ENCODE peak calls at places on chromosomes 11 and 22, in six cellular contexts. L is coronary artery, U is right atrium auricular region, T is cardiac muscle cell, K is HFF-Myc, C is lung. I is an unnamed sample.

GRCh38 chr11:102260241-102260640 is 57.0 kb upstream of the BIRC3 start:
- DNase-seq in C (no peak), K (no peak), T (no peak), U (no peak), L (no peak), I (peak)

GRCh38 chr11:304915-305833 is 2.4 kb upstream of the IFITM2 start:
- DNase-seq in C (no peak), L (no peak), T (peak), K (no peak), U (peak), I (peak)

GRCh38 chr11:102849319-102849718 is 5.9 kb upstream of the MMP3 start:
- DNase-seq in C (no peak), L (no peak), U (no peak), K (no peak), T (peak), I (no peak)

GRCh38 chr11:112318193-112318592 is 57.5 kb upstream of the PLET1 start:
- DNase-seq in K (peak), L (no peak), C (no peak), T (peak), U (no peak), I (peak)

GRCh38 chr11:77672276-77672675 is 34.7 kb upstream of the CLNS1A start:
- DNase-seq in U (no peak), K (peak), C (no peak), T (peak), L (no peak), I (peak)

GRCh38 chr11:92776676-92777075 is 192.8 kb upstream of the MTNR1B start:
- DNase-seq in T (no peak), L (no peak), U (no peak), K (no peak), C (no peak), I (no peak)

GRCh38 chr11:17496406-17496805 is 19.8 kb upstream of the ABCC8 start:
- DNase-seq in K (no peak), U (no peak), L (no peak), C (no peak), T (peak), I (no peak)

GRCh38 chr11:27720277-27720830 is 20.1 kb upstream of the BDNF start:
- DNase-seq in K (no peak), C (no peak), L (no peak), U (no peak), T (peak), I (no peak)

GRCh38 chr22:29011200-29011867 is 50.3 kb downstream of the C22orf31 start:
- DNase-seq in K (no peak), L (no peak), C (no peak), U (no peak), T (no peak), I (no peak)

GRCh38 chr11:12163181-12163841 is 52.9 kb downstream of the MICAL2 start:
- DNase-seq in T (peak), L (peak), K (no peak), C (no peak), U (peak), I (peak)

GRCh38 chr11:36702330-36703054 is 104.5 kb upstream of the RAG2 start:
- DNase-seq in C (peak), T (peak), U (no peak), K (peak), L (no peak), I (peak)

GRCh38 chr11:35567737-35568465 is 42.5 kb upstream of the PAMR1 start:
- DNase-seq in C (peak), T (no peak), L (no peak), U (no peak), K (no peak), I (no peak)

GRCh38 chr11:68357568-68357967 is 45.2 kb downstream of the LRP5 start:
- DNase-seq in K (no peak), L (no peak), C (no peak), U (no peak), T (no peak), I (no peak)

GRCh38 chr11:70243912-70244652 is 26.4 kb upstream of the PPFIA1 start:
- DNase-seq in C (no peak), U (no peak), T (peak), L (no peak), K (no peak), I (no peak)

GRCh38 chr11:35289821-35290220 is 129.5 kb downstream of the SLC1A2 start:
- DNase-seq in U (no peak), K (no peak), L (no peak), C (no peak), T (peak), I (no peak)

GRCh38 chr11:405323-405975 is 9.3 kb downstream of the SIGIRR start:
- DNase-seq in T (peak), L (no peak), C (no peak), U (no peak), K (no peak), I (no peak)

GRCh38 chr11:118126082-118126838 is 26.4 kb downstream of the SCN4B start:
- DNase-seq in C (no peak), K (no peak), T (no peak), U (no peak), L (no peak), I (no peak)

GRCh38 chr11:56783448-56784041 is 35.0 kb upstream of the OR9G4 start:
- DNase-seq in T (peak), L (no peak), C (no peak), U (no peak), K (peak), I (peak)

GRCh38 chr22:50483977-50484853 is 2.4 kb upstream of the MIOX start:
- DNase-seq in T (no peak), C (no peak), L (no peak), K (no peak), U (no peak), I (no peak)

GRCh38 chr11:27786331-27786730 is 86.1 kb upstream of the BDNF start:
- DNase-seq in U (no peak), L (no peak), K (no peak), C (no peak), T (no peak), I (no peak)

GRCh38 chr22:37163618-37164534 is 14.2 kb upstream of the IL2RB start:
- DNase-seq in K (no peak), T (no peak), U (no peak), C (no peak), L (no peak), I (no peak)

GRCh38 chr11:19628018-19628417 is 84.6 kb upstream of the NAV2 start:
- DNase-seq in U (peak), K (no peak), L (peak), T (peak), C (peak), I (no peak)

GRCh38 chr11:15920856-15921629 is 435.3 kb downstream of the SOX6 start:
- DNase-seq in C (no peak), L (no peak), U (no peak), K (no peak), T (peak), I (no peak)

GRCh38 chr11:9017773-9018172 is 14.0 kb upstream of the NRIP3 start:
- DNase-seq in K (no peak), C (peak), T (peak), U (peak), L (peak), I (no peak)

GRCh38 chr11:96384156-96384555 is 5.6 kb downstream of the CCDC82 start:
- DNase-seq in C (no peak), L (no peak), T (no peak), K (no peak), U (no peak), I (no peak)

GRCh38 chr11:9276571-9276970 is 11.4 kb upstream of the DENND5A start:
- DNase-seq in C (no peak), L (no peak), U (no peak), T (no peak), K (no peak), I (no peak)

GRCh38 chr11:12377824-12378593 is 638 bp downstream of the PARVA start:
- DNase-seq in U (peak), L (peak), C (peak), T (peak), K (peak), I (no peak)

GRCh38 chr11:31822604-31823371 is 11.7 kb upstream of the PAX6 start:
- DNase-seq in U (no peak), T (no peak), C (no peak), L (no peak), K (no peak), I (no peak)

GRCh38 chr22:48919851-48920589 is 907.7 kb downstream of the BRD1 start:
- DNase-seq in L (no peak), C (no peak), K (no peak), T (no peak), U (peak), I (no peak)

GRCh38 chr11:44957051-44957515 is 6.4 kb upstream of the TP53I11 start:
- DNase-seq in U (no peak), C (no peak), T (peak), K (no peak), L (no peak), I (no peak)

DNA sequence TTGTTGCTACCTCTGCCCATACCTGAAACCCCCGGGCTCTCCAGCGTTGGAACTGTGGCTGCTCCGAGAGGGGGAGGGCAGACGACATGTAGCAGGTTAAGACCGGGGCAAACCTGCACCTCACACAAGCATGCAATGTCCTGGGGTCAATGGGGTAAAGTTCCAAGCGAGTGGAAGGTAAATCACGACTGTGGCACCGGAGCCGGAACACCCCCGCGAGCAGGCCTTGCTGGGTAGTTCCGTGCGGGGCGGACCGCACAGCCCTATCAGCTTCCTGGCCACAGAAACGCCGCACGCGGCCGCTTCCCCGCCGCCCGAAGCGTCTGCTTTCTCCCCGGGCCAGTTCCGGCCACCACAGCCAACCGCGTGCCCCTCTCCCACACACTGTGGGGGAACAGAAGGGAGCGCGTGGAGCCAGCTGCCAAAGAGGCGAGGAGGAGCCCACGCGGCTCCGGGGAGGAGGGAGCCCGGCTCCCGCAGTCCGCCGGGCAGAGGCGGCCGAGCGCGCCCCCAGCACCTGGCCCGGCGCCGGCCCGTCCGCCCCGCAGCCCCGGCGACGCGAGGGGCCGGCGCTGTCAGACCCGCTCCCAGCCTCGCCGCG is 1.6 kb downstream of the SPTBN2 start:
- DNase-seq in L (no peak), K (no peak), T (peak), U (no peak), C (no peak), I (no peak)
- H3K4me3 ChIP-seq in L (peak), K (peak), T (peak), U (peak), C (peak), I (peak)

GRCh38 chr11:64553554-64554201 is 37.3 kb upstream of the SLC22A12 start:
- DNase-seq in K (peak), L (no peak), T (peak), U (peak), C (peak), I (no peak)
- TF ChIP-seq CTCF in K (peak), L (peak), T (peak), U (peak), C (peak), I (peak)

GRCh38 chr11:134330611-134331564 is 900 bp upstream of the GLB1L2 start:
- DNase-seq in U (no peak), C (no peak), L (no peak), T (no peak), K (no peak), I (no peak)
- H3K4me3 ChIP-seq in U (peak), C (no peak), L (peak), T (peak), K (no peak), I (peak)

GRCh38 chr22:19900707-19901436 is 40.7 kb upstream of the COMT start:
- DNase-seq in C (no peak), U (no peak), T (no peak), L (no peak), K (no peak), I (no peak)
- TF ChIP-seq CTCF in C (no peak), U (no peak), T (no peak), L (no peak), K (no peak), I (no peak)

GRCh38 chr11:1871531-1871930 is 18.6 kb downstream of the LSP1 start:
- DNase-seq in L (no peak), C (no peak), T (no peak), U (no peak), K (no peak), I (no peak)

GRCh38 chr11:1870326-1870696 is 17.4 kb downstream of the LSP1 start:
- DNase-seq in U (no peak), L (no peak), T (no peak), C (no peak), K (no peak), I (no peak)

GRCh38 chr11:1873048-1873812 is 18.5 kb downstream of the PRR33 start:
- DNase-seq in T (peak), L (no peak), K (no peak), U (no peak), C (no peak), I (peak)

GRCh38 chr11:1870721-1871466 is 18.0 kb downstream of the LSP1 start:
- DNase-seq in T (no peak), L (no peak), K (no peak), C (no peak), U (no peak), I (no peak)

GRCh38 chr11:1872267-1872985 is 19.3 kb downstream of the PRR33 start:
- DNase-seq in T (no peak), L (no peak), C (no peak), K (no peak), U (no peak), I (no peak)
- H3K4me3 ChIP-seq in T (no peak), L (peak), C (no peak), K (no peak), U (no peak), I (no peak)

GRCh38 chr22:22070371-22070824 is 87.8 kb upstream of the TOP3B start:
- DNase-seq in L (peak), U (no peak), C (no peak), T (no peak), K (no peak), I (no peak)
- TF ChIP-seq CTCF in L (no peak), U (no peak), C (no peak), T (no peak), K (no peak), I (no peak)

GRCh38 chr22:17366329-17366728 is 2.9 kb upstream of the CECR2 start:
- DNase-seq in T (no peak), L (no peak), K (no peak), U (no peak), C (no peak), I (no peak)

GRCh38 chr22:17369553-17370035 is 334 bp downstream of the CECR2 start:
- DNase-seq in T (peak), C (no peak), L (no peak), U (no peak), K (no peak), I (no peak)

GRCh38 chr22:17368144-17368726 is 1.0 kb upstream of the CECR2 start:
- DNase-seq in U (no peak), L (no peak), T (no peak), K (no peak), C (no peak), I (no peak)

GRCh38 chr22:17368727-17369552 is at the start of gene CECR2:
- DNase-seq in K (no peak), L (no peak), T (peak), C (peak), U (peak), I (no peak)

DNA sequence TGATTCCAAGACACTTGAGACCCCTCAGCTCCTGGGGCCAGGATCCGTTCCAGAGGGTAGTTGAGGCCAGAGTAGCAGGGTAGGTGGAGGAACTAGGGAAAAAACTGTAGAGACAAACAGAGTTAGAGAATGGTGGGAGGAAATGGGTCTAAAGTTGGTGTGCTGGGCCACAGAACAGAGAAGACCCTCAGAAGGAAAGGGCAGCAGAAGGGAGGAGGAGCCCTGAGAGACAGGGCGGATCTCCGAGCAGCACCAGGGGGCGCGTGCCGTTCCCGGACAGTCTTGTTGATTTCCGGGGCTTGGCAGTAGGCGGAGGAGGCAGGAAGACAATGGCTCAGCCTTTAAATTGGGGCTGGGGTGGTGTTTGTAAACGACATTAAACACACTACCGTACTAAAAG is 2.4 kb upstream of the CECR2 start:
- DNase-seq in U (no peak), K (no peak), T (peak), C (no peak), L (no peak), I (no peak)
- H3K4me3 ChIP-seq in U (no peak), K (no peak), T (no peak), C (no peak), L (no peak), I (no peak)

DNA sequence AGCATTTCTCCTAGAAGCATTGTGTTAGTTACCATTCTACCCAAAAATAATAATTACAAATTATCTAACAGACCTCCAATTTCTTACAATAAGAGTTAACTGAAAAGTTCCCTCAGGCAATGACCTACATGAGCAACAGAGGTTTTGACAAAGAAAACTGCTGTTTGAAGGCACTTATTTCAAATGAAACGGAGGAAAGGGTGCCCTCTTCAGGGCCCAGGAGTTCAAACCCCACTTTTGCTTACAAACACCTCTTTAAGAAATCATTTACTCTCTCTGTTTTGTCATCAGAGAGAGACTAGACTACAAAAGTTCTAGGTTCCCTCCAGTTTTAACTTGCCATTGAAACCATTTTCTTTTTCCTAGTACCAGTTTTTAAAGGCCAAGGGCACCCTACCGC is 56.7 kb downstream of the AMBRA1 start:
- DNase-seq in T (peak), L (no peak), K (no peak), C (no peak), U (no peak), I (no peak)
- TF ChIP-seq CTCF in T (no peak), L (no peak), K (no peak), C (no peak), U (no peak), I (peak)

GRCh38 chr11:10452211-10452767 is 2.8 kb upstream of the AMPD3 start:
- DNase-seq in U (no peak), K (no peak), C (no peak), L (no peak), T (no peak), I (no peak)

GRCh38 chr11:10454506-10454901 is 560 bp upstream of the AMPD3 start:
- DNase-seq in U (no peak), C (peak), L (no peak), K (no peak), T (no peak), I (no peak)

GRCh38 chr11:10450451-10451398 is 4.3 kb upstream of the AMPD3 start:
- DNase-seq in L (no peak), K (no peak), T (peak), C (peak), U (no peak), I (no peak)

GRCh38 chr11:10453261-10453660 is 1.8 kb upstream of the AMPD3 start:
- DNase-seq in L (no peak), C (no peak), K (no peak), U (no peak), T (no peak), I (no peak)

GRCh38 chr11:10451399-10452116 is 3.5 kb upstream of the AMPD3 start:
- DNase-seq in C (no peak), L (no peak), U (no peak), T (no peak), K (no peak), I (no peak)
- H3K4me3 ChIP-seq in C (no peak), L (peak), U (no peak), T (no peak), K (no peak), I (peak)